ENCODE peak calls at places on chromosomes 16 and 17, in eight cellular contexts. S is hippocampal formation; L is stimulated activated CD8-positive, alpha-beta memory T cell treated with anti-CD3 and anti-CD28 coated beads, Interleukin-4, amount 100 ng/mL, for 4 hours; A is IMR-90; Y is fibroblast of pulmonary artery; K is activated T-cell treated with anti-CD3 and anti-CD28 coated beads for 1 hour; Z is T-helper 1 cell; J is EH. N is an unnamed sample.

GRCh38 chr16:4800290-4801041 is 2.0 kb downstream of the ROGDI start:
- DNase-seq in S (peak), L (no peak), K (no peak), Z (no peak), J (no peak), Y (no peak), A (no peak), N (no peak)

GRCh38 chr17:30393911-30394867 is 15.5 kb downstream of the CPD start:
- DNase-seq in L (no peak), Y (no peak), K (no peak), S (no peak), Z (no peak), J (no peak), A (no peak), N (no peak)

GRCh38 chr16:30779596-30779995 is 7.4 kb downstream of the ZNF629 start:
- DNase-seq in Z (no peak), S (no peak), J (no peak), L (no peak), A (no peak), Y (no peak), K (no peak), N (no peak)

GRCh38 chr16:20675488-20676267 is 21.8 kb downstream of the ACSM1 start:
- DNase-seq in Y (peak), A (no peak), K (no peak), Z (no peak), S (no peak), L (no peak), J (peak), N (peak)

GRCh38 chr17:80861892-80862291 is 129.7 kb upstream of the CHMP6 start:
- DNase-seq in Y (peak), Z (no peak), A (peak), J (peak), L (no peak), S (peak), K (peak), N (peak)

GRCh38 chr16:49454426-49455180 is 81.0 kb downstream of the C16orf78 start:
- DNase-seq in K (no peak), A (no peak), S (no peak), L (no peak), Y (no peak), J (no peak), Z (no peak), N (no peak)

GRCh38 chr17:82772026-82772425 is 20.2 kb downstream of the TBCD start:
- DNase-seq in A (peak), S (no peak), Y (peak), Z (no peak), L (no peak), J (peak), K (no peak), N (no peak)

GRCh38 chr17:59786536-59787319 is 79.3 kb downstream of the VMP1 start:
- DNase-seq in S (no peak), Z (peak), K (peak), J (peak), L (peak), A (peak), Y (peak), N (peak)

GRCh38 chr17:8362651-8363332 is 13.7 kb downstream of the KRABD2 start:
- DNase-seq in S (no peak), Z (no peak), K (no peak), L (no peak), A (peak), J (peak), Y (no peak), N (no peak)

GRCh38 chr16:3256876-3257465 is 538 bp upstream of the MEFV start:
- DNase-seq in Z (no peak), K (no peak), S (no peak), Y (peak), A (peak), L (no peak), J (peak), N (no peak)

GRCh38 chr17:16917995-16918394 is 53.9 kb downstream of the TNFRSF13B start:
- DNase-seq in K (no peak), L (no peak), Z (no peak), A (no peak), J (no peak), S (no peak), Y (no peak), N (no peak)

GRCh38 chr17:39531252-39531651 is 70.0 kb downstream of the CDK12 start:
- DNase-seq in S (no peak), A (no peak), J (no peak), K (no peak), Y (peak), Z (no peak), L (no peak), N (no peak)

GRCh38 chr17:81401727-81402529 is 6.7 kb downstream of the BAHCC1 start:
- DNase-seq in Y (peak), S (no peak), J (no peak), L (no peak), Z (no peak), A (no peak), K (no peak), N (no peak)

GRCh38 chr17:69900101-69900500 is 174.9 kb upstream of the KCNJ16 start:
- DNase-seq in Z (no peak), K (no peak), L (no peak), J (no peak), Y (no peak), A (no peak), S (no peak), N (no peak)

GRCh38 chr17:39781028-39781800 is 43.5 kb downstream of the GRB7 start:
- DNase-seq in L (no peak), K (no peak), J (no peak), S (no peak), Y (peak), Z (no peak), A (no peak), N (no peak)

GRCh38 chr17:28745052-28745776 is 1.4 kb downstream of the TRAF4 start:
- DNase-seq in Z (no peak), K (no peak), Y (peak), L (no peak), S (peak), A (peak), J (peak), N (peak)

GRCh38 chr17:29193146-29193545 is 12.9 kb upstream of the MYO18A start:
- DNase-seq in L (no peak), Z (no peak), S (no peak), Y (no peak), K (no peak), J (no peak), A (no peak), N (no peak)

GRCh38 chr17:38336838-38337237 is 6.9 kb downstream of the GPR179 start:
- DNase-seq in S (no peak), Y (no peak), L (no peak), K (no peak), A (no peak), J (no peak), Z (no peak), N (no peak)

GRCh38 chr16:68644715-68645493 is at the start of gene CDH3:
- DNase-seq in A (no peak), Y (peak), L (no peak), Z (no peak), K (no peak), S (no peak), J (peak), N (no peak)

GRCh38 chr16:77236063-77236511 is 36.9 kb downstream of the SYCE1L start:
- DNase-seq in Z (peak), S (peak), J (peak), Y (peak), L (peak), K (peak), A (peak), N (peak)

N was measured in activated CD8-positive, alpha-beta T cell treated with anti-CD3 and anti-CD28 coated beads, Interleukin-2, amount 10 ng/mL, durations not matched to agents 7 days and 5 days.